ENCODE peak calls at places on chromosomes 5 and 9, in eight cellular contexts. T, V, X, I, W, E, Y and K are unnamed samples.

GRCh38 chr9:37134166-37134565 is 13.8 kb downstream of the ZCCHC7 start:
- DNase-seq in T (no peak), V (no peak), X (no peak), I (no peak), W (no peak), E (no peak), Y (no peak), K (no peak)

GRCh38 chr9:30970186-30970585 is 1414.3 kb upstream of the ACO1 start:
- DNase-seq in T (no peak), V (no peak), X (no peak), I (no peak), W (no peak), E (no peak), Y (no peak), K (no peak)

GRCh38 chr5:31449175-31449574 is 82.7 kb downstream of the DROSHA start:
- DNase-seq in T (no peak), V (no peak), X (peak), I (no peak), W (no peak), E (no peak), Y (no peak), K (no peak)

GRCh38 chr5:65928341-65928752 is 2.0 kb downstream of the ERBIN start:
- DNase-seq in T (peak), V (no peak), X (no peak), I (no peak), W (no peak), E (peak), Y (no peak), K (no peak)

GRCh38 chr9:98993570-98993945 is 49.9 kb downstream of the COL15A1 start:
- DNase-seq in T (no peak), V (peak), X (no peak), I (no peak), W (peak), E (no peak), Y (no peak), K (no peak)

GRCh38 chr5:177303925-177304391 is 359 bp downstream of the PRELID1 start:
- DNase-seq in T (no peak), V (no peak), X (no peak), I (no peak), W (no peak), E (no peak), Y (no peak), K (no peak)

GRCh38 chr9:17832812-17833211 is 253.9 kb downstream of the SH3GL2 start:
- DNase-seq in T (no peak), V (no peak), X (no peak), I (no peak), W (no peak), E (no peak), Y (no peak), K (no peak)

GRCh38 chr9:2159521-2160417 is 144.6 kb downstream of the SMARCA2 start:
- DNase-seq in T (peak), V (peak), X (no peak), I (no peak), W (no peak), E (no peak), Y (no peak), K (no peak)

GRCh38 chr5:33465120-33465519 is 24.4 kb downstream of the TARS1 start:
- DNase-seq in T (no peak), V (no peak), X (no peak), I (no peak), W (no peak), E (no peak), Y (no peak), K (no peak)

GRCh38 chr5:151448038-151448985 is 909 bp downstream of the SLC36A1 start:
- DNase-seq in T (peak), V (peak), X (no peak), I (no peak), W (peak), E (peak), Y (peak), K (no peak)

GRCh38 chr5:149450199-149450598 is 71.1 kb upstream of the IL17B start:
- DNase-seq in T (no peak), V (no peak), X (no peak), I (peak), W (no peak), E (no peak), Y (no peak), K (no peak)

GRCh38 chr5:54702470-54702869 is 184.9 kb downstream of the SNX18 start:
- DNase-seq in T (no peak), V (no peak), X (no peak), I (no peak), W (no peak), E (no peak), Y (no peak), K (no peak)

GRCh38 chr5:177300236-177300880 is 3.2 kb downstream of the RAB24 start:
- DNase-seq in T (peak), V (peak), X (peak), I (no peak), W (no peak), E (no peak), Y (no peak), K (no peak)

GRCh38 chr9:113511047-113511521 is 47.6 kb downstream of the RGS3 start:
- DNase-seq in T (no peak), V (no peak), X (no peak), I (no peak), W (no peak), E (peak), Y (no peak), K (peak)

GRCh38 chr9:101451498-101451897 is 15.9 kb upstream of the ALDOB start:
- DNase-seq in T (no peak), V (no peak), X (no peak), I (no peak), W (no peak), E (no peak), Y (no peak), K (no peak)

GRCh38 chr5:42390115-42390514 is 33.1 kb upstream of the GHR start:
- DNase-seq in T (no peak), V (no peak), X (no peak), I (no peak), W (no peak), E (no peak), Y (no peak), K (no peak)

GRCh38 chr5:10933141-10933540 is 172.1 kb upstream of the DAP start:
- DNase-seq in T (no peak), V (no peak), X (no peak), I (no peak), W (no peak), E (no peak), Y (no peak), K (no peak)

GRCh38 chr9:14428781-14429230 is 114.9 kb upstream of the NFIB start:
- DNase-seq in T (peak), V (peak), X (no peak), I (peak), W (peak), E (peak), Y (peak), K (peak)

GRCh38 chr5:111099058-111099778 is 7.1 kb downstream of the WDR36 start:
- DNase-seq in T (no peak), V (no peak), X (no peak), I (no peak), W (no peak), E (no peak), Y (no peak), K (no peak)

GRCh38 chr5:38808666-38809343 is 37.0 kb upstream of the OSMR start:
- DNase-seq in T (no peak), V (no peak), X (no peak), I (no peak), W (no peak), E (no peak), Y (peak), K (no peak)

GRCh38 chr9:112322701-112323377 is 10.6 kb downstream of the PTBP3 start:
- DNase-seq in T (peak), V (no peak), X (no peak), I (no peak), W (no peak), E (no peak), Y (no peak), K (no peak)

GRCh38 chr5:27217160-27217956 is 179.0 kb upstream of the CDH9 start:
- DNase-seq in T (no peak), V (no peak), X (no peak), I (no peak), W (no peak), E (no peak), Y (no peak), K (no peak)

GRCh38 chr9:129008986-129009583 is 19.0 kb downstream of the SH3GLB2 start:
- DNase-seq in T (no peak), V (no peak), X (no peak), I (no peak), W (no peak), E (no peak), Y (no peak), K (no peak)

GRCh38 chr5:159181152-159181551 is 28.2 kb downstream of the RNF145 start:
- DNase-seq in T (no peak), V (no peak), X (no peak), I (no peak), W (no peak), E (no peak), Y (no peak), K (no peak)

GRCh38 chr9:137311971-137312851 is 10.1 kb upstream of the NRARP start:
- DNase-seq in T (peak), V (no peak), X (no peak), I (no peak), W (no peak), E (no peak), Y (no peak), K (no peak)